ENCODE peak calls at places on chromosome 22, in ten cellular contexts. A is foreskin keratinocyte, I is AG04449, M is cardiac muscle cell, K is astrocyte, W is epithelial cell of proximal tubule, G is HFF-Myc, P is AG09309, X is lower lobe of right lung, T is neural crest cell. J is an unnamed sample.
A peak's percentile ranks its signal among the peaks of the same experiment; 100 is the strongest.

GRCh38 chr22:19109198-19110063 is 12.8 kb downstream of the DGCR2 start:
- DNase-seq in A (peak; percentile 46), I (peak; percentile 24), M (peak; percentile 87), K (peak; percentile 33), W (no peak), G (no peak), P (peak; percentile 60), X (no peak), T (no peak), J (no peak)

GRCh38 chr22:24284747-24285203 is 14.1 kb downstream of the SPECC1L start:
- DNase-seq in A (no peak), I (no peak), M (no peak), K (peak; percentile 24), W (no peak), G (no peak), P (no peak), X (no peak), T (no peak), J (no peak)

GRCh38 chr22:23562186-23562585 is 17.9 kb downstream of the IGLL1 start:
- DNase-seq in A (no peak), I (no peak), M (no peak), K (no peak), W (no peak), G (no peak), P (no peak), X (no peak), T (no peak), J (no peak)

GRCh38 chr22:23908561-23909205 is 14.5 kb downstream of the MIF start:
- DNase-seq in A (no peak), I (no peak), M (no peak), K (no peak), W (no peak), G (no peak), P (no peak), X (no peak), T (no peak), J (no peak)

GRCh38 chr22:29570456-29570855 is 10.5 kb downstream of the NIPSNAP1 start:
- DNase-seq in A (no peak), I (no peak), M (no peak), K (no peak), W (no peak), G (no peak), P (no peak), X (no peak), T (no peak), J (no peak)

GRCh38 chr22:26615149-26615548 is 2.7 kb downstream of the CRYBB1 start:
- DNase-seq in A (no peak), I (no peak), M (no peak), K (no peak), W (no peak), G (no peak), P (no peak), X (no peak), T (no peak), J (no peak)

GRCh38 chr22:18067121-18067520 is 10.7 kb upstream of the PEX26 start:
- DNase-seq in A (no peak), I (no peak), M (no peak), K (no peak), W (no peak), G (no peak), P (no peak), X (no peak), T (no peak), J (no peak)

GRCh38 chr22:27424319-27424718 is 377.2 kb downstream of the MN1 start:
- DNase-seq in A (no peak), I (no peak), M (peak; percentile 63), K (peak; percentile 62), W (no peak), G (no peak), P (no peak), X (no peak), T (no peak), J (no peak)

GRCh38 chr22:49201046-49201970 is 626.4 kb downstream of the BRD1 start:
- DNase-seq in A (no peak), I (no peak), M (no peak), K (no peak), W (no peak), G (no peak), P (no peak), X (peak; percentile 32), T (no peak), J (no peak)

GRCh38 chr22:49202226-49202625 is 625.4 kb downstream of the BRD1 start:
- DNase-seq in A (no peak), I (no peak), M (no peak), K (no peak), W (no peak), G (no peak), P (no peak), X (peak; percentile 27), T (no peak), J (no peak)

GRCh38 chr22:49204599-49205214 is 623.0 kb downstream of the BRD1 start:
- DNase-seq in A (no peak), I (no peak), M (no peak), K (no peak), W (no peak), G (no peak), P (no peak), X (no peak), T (no peak), J (no peak)

GRCh38 chr22:49203863-49204598 is 623.6 kb downstream of the BRD1 start:
- DNase-seq in A (no peak), I (no peak), M (no peak), K (no peak), W (no peak), G (no peak), P (no peak), X (no peak), T (no peak), J (no peak)

DNA sequence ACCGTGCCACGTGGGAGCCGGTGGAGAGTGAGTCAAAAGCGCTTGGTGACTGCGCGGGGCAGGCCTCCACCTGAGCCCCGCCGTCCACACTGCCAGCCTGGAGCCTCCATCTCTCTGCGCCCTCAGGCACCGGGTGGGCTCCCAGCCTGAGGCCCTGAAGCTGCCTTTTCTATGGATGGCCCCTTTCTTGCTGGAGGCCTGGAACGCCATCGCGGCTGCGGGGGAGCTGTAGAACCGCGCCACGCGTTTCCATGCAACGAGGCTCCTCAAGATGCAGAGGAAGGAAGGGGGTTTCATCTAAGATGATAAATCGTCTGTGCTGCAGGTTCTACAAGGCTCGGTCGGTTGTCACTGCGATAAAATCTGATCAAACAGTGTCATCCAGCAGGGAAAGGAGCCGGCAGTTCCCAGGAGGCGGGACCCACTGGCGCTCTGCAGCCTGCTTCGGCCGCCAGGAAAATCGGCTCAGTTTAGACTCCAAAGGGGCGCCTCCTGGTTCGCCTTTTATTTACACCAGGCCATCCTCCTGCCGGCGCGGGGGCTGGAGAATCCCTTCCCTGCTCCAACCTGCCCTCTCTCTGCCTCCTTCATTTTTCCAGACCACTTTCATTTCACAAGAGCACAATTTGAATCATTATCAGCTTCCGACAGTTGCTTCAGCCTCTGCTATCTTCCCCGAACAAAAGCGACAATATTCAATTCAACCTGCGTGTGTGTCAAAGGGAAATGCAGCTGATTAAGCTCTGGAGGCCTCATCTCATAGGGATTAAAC is 624.4 kb downstream of the BRD1 start:
- DNase-seq in A (no peak), I (no peak), M (no peak), K (no peak), W (no peak), G (no peak), P (no peak), X (peak; percentile 24), T (no peak), J (no peak)
- TF ChIP-seq CTCF in A (no peak), I (no peak), M (no peak), K (no peak), W (no peak), G (no peak), P (no peak), X (no peak), T (no peak), J (no peak)

DNA sequence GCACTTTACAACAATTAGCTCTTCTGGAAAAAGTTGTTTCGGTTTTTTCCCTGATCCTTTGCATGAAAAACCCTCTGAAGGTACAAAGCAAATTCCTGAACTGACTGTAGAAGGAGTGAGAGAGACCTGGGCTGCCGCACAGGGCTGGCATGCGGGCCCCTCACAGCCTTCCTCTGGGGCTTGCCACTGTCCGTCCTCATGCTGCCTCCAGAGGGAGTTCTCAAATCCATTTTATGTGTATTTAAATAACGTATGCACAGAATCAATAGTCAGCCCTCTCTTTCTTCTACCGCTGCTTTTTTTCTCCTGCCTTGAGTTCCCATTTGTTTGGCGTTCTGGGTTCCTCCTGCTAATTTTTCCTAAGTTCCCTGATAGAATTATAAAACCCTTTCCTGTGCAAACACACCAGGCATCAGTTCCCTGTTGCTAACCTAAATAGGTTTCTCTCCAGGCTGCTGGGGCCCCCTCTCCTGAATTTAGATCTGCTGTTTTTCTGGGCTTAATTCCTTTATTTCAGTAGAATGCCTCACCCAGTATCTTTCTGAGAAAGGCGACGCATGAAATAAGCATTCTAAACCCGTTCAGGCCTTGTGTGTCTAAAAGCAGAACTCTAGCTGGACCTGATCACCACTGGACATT is 52.4 kb downstream of the PHF21B start:
- DNase-seq in A (no peak), I (no peak), M (no peak), K (no peak), W (no peak), G (no peak), P (no peak), X (no peak), T (no peak), J (no peak)
- TF ChIP-seq CTCF in A (peak; percentile 36), I (peak; percentile 20), M (peak; percentile 27), K (peak; percentile 20), W (peak; percentile 38), G (peak; percentile 23), P (peak; percentile 13), X (no peak), T (peak; percentile 52), J (peak; percentile 16)

GRCh38 chr22:47408409-47408808 is 646.0 kb downstream of the TBC1D22A start:
- DNase-seq in A (no peak), I (no peak), M (no peak), K (no peak), W (no peak), G (no peak), P (no peak), X (no peak), T (no peak), J (no peak)

GRCh38 chr22:47406896-47407295 is 644.4 kb downstream of the TBC1D22A start:
- DNase-seq in A (no peak), I (no peak), M (no peak), K (no peak), W (no peak), G (no peak), P (no peak), X (no peak), T (no peak), J (no peak)

GRCh38 chr22:47409501-47410275 is 647.2 kb downstream of the TBC1D22A start:
- DNase-seq in A (no peak), I (no peak), M (no peak), K (no peak), W (no peak), G (no peak), P (no peak), X (no peak), T (no peak), J (no peak)

GRCh38 chr22:47406180-47406723 is 643.8 kb downstream of the TBC1D22A start:
- DNase-seq in A (no peak), I (no peak), M (no peak), K (no peak), W (no peak), G (no peak), P (no peak), X (no peak), T (no peak), J (no peak)

DNA sequence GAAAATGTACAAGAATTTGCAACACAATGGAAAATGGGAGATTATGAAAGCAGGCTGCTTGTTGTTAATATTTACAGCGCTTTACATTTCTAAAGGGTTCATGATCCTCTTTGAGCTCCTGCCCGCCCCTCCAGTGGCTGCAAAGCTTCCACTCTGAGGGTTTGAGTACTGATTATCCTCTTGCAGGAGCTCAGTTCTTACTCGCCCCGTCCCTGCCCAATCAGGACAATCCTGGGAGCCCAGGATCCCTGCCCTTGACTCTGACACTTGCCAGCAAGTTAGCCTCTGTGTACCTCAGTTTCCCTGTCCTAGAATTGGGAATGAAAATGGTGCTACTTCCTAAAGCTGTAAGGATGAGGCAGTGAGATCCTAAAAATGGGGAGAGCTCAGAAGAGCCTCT is 645.2 kb downstream of the TBC1D22A start:
- DNase-seq in A (no peak), I (no peak), M (no peak), K (no peak), W (no peak), G (no peak), P (no peak), X (no peak), T (no peak), J (no peak)
- TF ChIP-seq CTCF in A (no peak), I (no peak), M (no peak), K (no peak), W (no peak), G (no peak), P (no peak), X (no peak), T (no peak), J (no peak)

DNA sequence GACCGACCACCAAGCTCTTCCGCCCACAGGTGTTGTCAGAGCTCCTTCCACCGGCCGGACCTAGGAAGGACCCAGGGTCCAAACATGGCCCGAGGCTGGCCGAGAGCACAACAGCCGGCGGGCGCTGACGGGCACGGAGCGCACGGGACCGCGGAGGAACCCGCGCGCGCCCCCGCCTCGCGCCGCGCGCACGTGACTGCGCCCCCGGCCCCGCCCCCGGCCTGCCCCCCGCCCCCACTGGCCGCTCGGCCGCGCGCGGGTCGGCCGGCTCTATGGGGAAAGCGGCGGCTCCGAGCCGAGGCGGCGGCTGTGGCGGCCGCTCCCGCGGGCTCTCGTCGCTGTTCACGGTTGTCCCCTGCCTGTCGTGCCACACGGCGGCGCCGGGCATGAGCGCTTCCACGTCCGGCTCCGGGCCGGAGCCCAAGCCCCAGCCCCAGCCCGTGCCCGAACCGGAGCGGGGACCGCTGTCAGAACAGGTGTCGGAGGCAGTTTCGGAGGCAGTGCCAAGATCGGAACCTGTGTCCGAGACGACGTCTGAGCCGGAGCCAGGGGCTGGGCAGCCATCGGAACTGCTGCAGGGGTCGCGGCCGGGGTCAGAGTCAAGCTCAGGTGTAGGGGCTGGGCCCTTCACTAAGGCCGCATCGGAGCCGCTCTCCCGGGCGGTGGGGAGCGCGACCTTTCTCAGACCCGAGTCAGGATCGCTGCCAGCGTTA is at the start of gene OSBP2:
- DNase-seq in A (no peak), I (no peak), M (peak; percentile 6), K (no peak), W (no peak), G (no peak), P (no peak), X (peak; percentile 65), T (peak; percentile 48), J (peak; percentile 43)
- TF ChIP-seq CTCF in A (no peak), I (no peak), M (no peak), K (no peak), W (no peak), G (no peak), P (no peak), X (no peak), T (no peak), J (no peak)